ENCODE peak calls at places on chromosomes 5 and 9, in four cellular contexts. T is activated CD8-positive, alpha-beta memory T cell treated with anti-CD3 and anti-CD28 coated beads for 24 hours; F is epithelial cell of prostate; A is ELR. E is an unnamed sample.

GRCh38 chr5:153660919-153661318 is 170.4 kb downstream of the GRIA1 start:
- DNase-seq in T (no peak), F (no peak), A (no peak), E (no peak)

GRCh38 chr5:83306572-83307241 is 164.8 kb upstream of the VCAN start:
- DNase-seq in T (no peak), F (no peak), A (peak; percentile 77), E (peak; percentile 55)

GRCh38 chr5:135225856-135226560 is 173.0 kb downstream of the MACROH2A1 start:
- DNase-seq in T (no peak), F (no peak), A (no peak), E (no peak)

GRCh38 chr9:136275655-136276429 is 28.1 kb downstream of the CCDC187 start:
- DNase-seq in T (no peak), F (no peak), A (peak; percentile 13), E (no peak)

GRCh38 chr9:93300175-93300572 is 116.2 kb downstream of the WNK2 start:
- DNase-seq in T (no peak), F (no peak), A (no peak), E (no peak)

GRCh38 chr9:120876842-120877240 is at the start of gene PHF19:
- DNase-seq in T (peak; percentile 85), F (no peak), A (peak; percentile 71), E (peak; percentile 68)

GRCh38 chr9:114114364-114114763 is 15.3 kb upstream of the KIF12 start:
- DNase-seq in T (no peak), F (no peak), A (peak; percentile 57), E (peak; percentile 38)

GRCh38 chr5:57825026-57825683 is 342.5 kb upstream of the ACTBL2 start:
- DNase-seq in T (no peak), F (no peak), A (peak; percentile 96), E (no peak)

GRCh38 chr5:86968311-86968753 is 299.4 kb upstream of the RASA1 start:
- DNase-seq in T (no peak), F (no peak), A (peak; percentile 78), E (peak; percentile 75)

GRCh38 chr9:99085949-99086948 is 18.7 kb upstream of the TGFBR1 start:
- DNase-seq in T (no peak), F (no peak), A (peak; percentile 50), E (no peak)

GRCh38 chr9:116099821-116100220 is 53.8 kb upstream of the PAPPA start:
- DNase-seq in T (no peak), F (no peak), A (peak; percentile 30), E (no peak)

GRCh38 chr9:2826291-2826690 is 17.6 kb downstream of the PUM3 start:
- DNase-seq in T (no peak), F (no peak), A (no peak), E (no peak)

GRCh38 chr9:124340219-124341069 is 74.8 kb downstream of the PSMB7 start:
- DNase-seq in T (no peak), F (no peak), A (no peak), E (no peak)

GRCh38 chr5:150429410-150429873 is 16.7 kb upstream of the CD74 start:
- DNase-seq in T (no peak), F (no peak), A (no peak), E (no peak)

GRCh38 chr9:17462869-17463464 is 115.9 kb upstream of the SH3GL2 start:
- DNase-seq in T (no peak), F (no peak), A (peak; percentile 70), E (peak; percentile 78)

GRCh38 chr5:143182901-143183820 is 220.3 kb downstream of the NR3C1 start:
- DNase-seq in T (peak; percentile 77), F (no peak), A (no peak), E (no peak)

GRCh38 chr5:123371575-123372179 is 51.5 kb downstream of the CEP120 start:
- DNase-seq in T (peak; percentile 58), F (no peak), A (peak; percentile 55), E (no peak)

GRCh38 chr9:98011122-98011521 is 28.0 kb downstream of the ANP32B start:
- DNase-seq in T (no peak), F (no peak), A (no peak), E (no peak)

GRCh38 chr9:16515879-16516289 is 354.6 kb downstream of the BNC2 start:
- DNase-seq in T (no peak), F (no peak), A (no peak), E (no peak)

GRCh38 chr9:38375572-38375963 is 16.9 kb upstream of the ALDH1B1 start:
- DNase-seq in T (no peak), F (no peak), A (no peak), E (no peak)

GRCh38 chr9:128809831-128810230 is 8.5 kb upstream of the ENDOG start:
- DNase-seq in T (no peak), F (no peak), A (no peak), E (no peak)

GRCh38 chr9:111984075-111984802 is 87.6 kb downstream of the UGCG start:
- DNase-seq in T (no peak), F (no peak), A (no peak), E (no peak)

GRCh38 chr9:90099262-90099982 is 494.6 kb downstream of the GADD45G start:
- DNase-seq in T (no peak), F (no peak), A (no peak), E (peak; percentile 3)